ENCODE peak calls at places on chromosomes 13 and 19, in nine cellular contexts. One of them, this sample, is unnamed.
A peak's percentile ranks its signal among the peaks of the same experiment; 100 is the strongest.

GRCh38 chr13:43799191-43799590 is 12.4 kb upstream of the ENOX1 start:
- DNase-seq in CD4-positive, CD25-positive, alpha-beta regulatory T cell: no peak
- DNase-seq in effector memory CD4-positive, alpha-beta T cell: no peak
- DNase-seq in heart left ventricle: no peak
- DNase-seq in lower lobe of right lung: no peak
- DNase-seq in SK-N-SH: no peak
- DNase-seq in PC-9: no peak
- DNase-seq in RWPE2: no peak
- DNase-seq in CD8-positive, alpha-beta T cell: no peak
- DNase-seq in this sample: no peak

GRCh38 chr13:51923983-51924539 is 62.3 kb downstream of the CCDC70 start:
- DNase-seq in CD4-positive, CD25-positive, alpha-beta regulatory T cell: peak; percentile 37
- DNase-seq in effector memory CD4-positive, alpha-beta T cell: no peak
- DNase-seq in heart left ventricle: no peak
- DNase-seq in lower lobe of right lung: no peak
- DNase-seq in SK-N-SH: peak; percentile 40
- DNase-seq in PC-9: no peak
- DNase-seq in RWPE2: no peak
- DNase-seq in CD8-positive, alpha-beta T cell: no peak
- DNase-seq in this sample: no peak

GRCh38 chr19:13796301-13797057 is 1.2 kb downstream of the ZSWIM4 start:
- DNase-seq in CD4-positive, CD25-positive, alpha-beta regulatory T cell: peak; percentile 32
- DNase-seq in effector memory CD4-positive, alpha-beta T cell: no peak
- DNase-seq in heart left ventricle: peak; percentile 84
- DNase-seq in lower lobe of right lung: peak; percentile 64
- DNase-seq in SK-N-SH: peak; percentile 43
- DNase-seq in PC-9: peak; percentile 78
- DNase-seq in RWPE2: peak; percentile 92
- DNase-seq in CD8-positive, alpha-beta T cell: no peak
- DNase-seq in this sample: no peak

GRCh38 chr13:46166221-46166584 is 15.8 kb downstream of the LCP1 start:
- DNase-seq in CD4-positive, CD25-positive, alpha-beta regulatory T cell: no peak
- DNase-seq in effector memory CD4-positive, alpha-beta T cell: no peak
- DNase-seq in heart left ventricle: no peak
- DNase-seq in lower lobe of right lung: no peak
- DNase-seq in SK-N-SH: no peak
- DNase-seq in PC-9: no peak
- DNase-seq in RWPE2: no peak
- DNase-seq in CD8-positive, alpha-beta T cell: no peak
- DNase-seq in this sample: peak; percentile 55

GRCh38 chr13:50375792-50376191 is 360.5 kb downstream of the KCNRG start:
- DNase-seq in CD4-positive, CD25-positive, alpha-beta regulatory T cell: no peak
- DNase-seq in effector memory CD4-positive, alpha-beta T cell: no peak
- DNase-seq in heart left ventricle: no peak
- DNase-seq in lower lobe of right lung: no peak
- DNase-seq in SK-N-SH: no peak
- DNase-seq in PC-9: no peak
- DNase-seq in RWPE2: no peak
- DNase-seq in CD8-positive, alpha-beta T cell: no peak
- DNase-seq in this sample: peak; percentile 61

GRCh38 chr13:110322828-110323171 is 15.7 kb downstream of the COL4A2 start:
- DNase-seq in CD4-positive, CD25-positive, alpha-beta regulatory T cell: no peak
- DNase-seq in effector memory CD4-positive, alpha-beta T cell: no peak
- DNase-seq in heart left ventricle: no peak
- DNase-seq in lower lobe of right lung: no peak
- DNase-seq in SK-N-SH: no peak
- DNase-seq in PC-9: no peak
- DNase-seq in RWPE2: no peak
- DNase-seq in CD8-positive, alpha-beta T cell: no peak
- DNase-seq in this sample: no peak

GRCh38 chr13:26601669-26602068 is 44.2 kb downstream of the WASF3 start:
- DNase-seq in CD4-positive, CD25-positive, alpha-beta regulatory T cell: peak; percentile 18
- DNase-seq in effector memory CD4-positive, alpha-beta T cell: no peak
- DNase-seq in heart left ventricle: no peak
- DNase-seq in lower lobe of right lung: no peak
- DNase-seq in SK-N-SH: peak; percentile 53
- DNase-seq in PC-9: no peak
- DNase-seq in RWPE2: no peak
- DNase-seq in CD8-positive, alpha-beta T cell: no peak
- DNase-seq in this sample: peak; percentile 74

GRCh38 chr19:47158879-47159509 is 28.4 kb downstream of the SAE1 start:
- DNase-seq in CD4-positive, CD25-positive, alpha-beta regulatory T cell: peak; percentile 61
- DNase-seq in effector memory CD4-positive, alpha-beta T cell: peak; percentile 36
- DNase-seq in heart left ventricle: no peak
- DNase-seq in lower lobe of right lung: no peak
- DNase-seq in SK-N-SH: no peak
- DNase-seq in PC-9: no peak
- DNase-seq in RWPE2: no peak
- DNase-seq in CD8-positive, alpha-beta T cell: no peak
- DNase-seq in this sample: no peak

GRCh38 chr13:27533155-27533643 is 82.8 kb upstream of the MTIF3 start:
- DNase-seq in CD4-positive, CD25-positive, alpha-beta regulatory T cell: peak; percentile 41
- DNase-seq in effector memory CD4-positive, alpha-beta T cell: no peak
- DNase-seq in heart left ventricle: peak; percentile 92
- DNase-seq in lower lobe of right lung: peak; percentile 91
- DNase-seq in SK-N-SH: peak; percentile 85
- DNase-seq in PC-9: peak; percentile 81
- DNase-seq in RWPE2: no peak
- DNase-seq in CD8-positive, alpha-beta T cell: peak; percentile 34
- DNase-seq in this sample: peak; percentile 73

GRCh38 chr13:65638572-65639168 is 1591.5 kb downstream of the PCDH9 start:
- DNase-seq in CD4-positive, CD25-positive, alpha-beta regulatory T cell: peak; percentile 1
- DNase-seq in effector memory CD4-positive, alpha-beta T cell: no peak
- DNase-seq in heart left ventricle: no peak
- DNase-seq in lower lobe of right lung: no peak
- DNase-seq in SK-N-SH: peak; percentile 0
- DNase-seq in PC-9: no peak
- DNase-seq in RWPE2: no peak
- DNase-seq in CD8-positive, alpha-beta T cell: no peak
- DNase-seq in this sample: peak; percentile 76

GRCh38 chr19:32203161-32203560 is 142.2 kb upstream of the ZNF507 start:
- DNase-seq in CD4-positive, CD25-positive, alpha-beta regulatory T cell: no peak
- DNase-seq in effector memory CD4-positive, alpha-beta T cell: no peak
- DNase-seq in heart left ventricle: no peak
- DNase-seq in lower lobe of right lung: no peak
- DNase-seq in SK-N-SH: no peak
- DNase-seq in PC-9: no peak
- DNase-seq in RWPE2: no peak
- DNase-seq in CD8-positive, alpha-beta T cell: no peak
- DNase-seq in this sample: no peak

DNA sequence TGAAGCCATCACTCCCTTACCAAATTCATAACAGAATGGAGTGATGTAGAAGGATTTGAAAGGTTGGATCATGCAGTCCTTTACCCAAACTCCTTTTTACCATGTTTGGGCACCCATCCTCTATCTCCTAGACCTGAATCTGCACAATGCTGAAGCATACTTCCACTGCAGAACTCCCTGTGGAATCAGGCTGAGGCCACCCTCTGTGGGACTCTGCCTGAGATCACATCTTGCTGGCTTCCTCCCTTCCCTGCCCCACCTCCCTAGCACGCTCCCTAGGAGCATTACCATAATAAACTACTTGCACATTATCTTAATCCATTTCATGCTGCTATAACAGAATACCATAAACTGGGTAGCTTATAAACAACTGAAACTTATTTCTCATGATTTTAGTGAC is 68.4 kb upstream of the VSTM2B start:
- DNase-seq in CD4-positive, CD25-positive, alpha-beta regulatory T cell: no peak
- DNase-seq in effector memory CD4-positive, alpha-beta T cell: no peak
- DNase-seq in heart left ventricle: no peak
- DNase-seq in lower lobe of right lung: no peak
- DNase-seq in SK-N-SH: no peak
- DNase-seq in PC-9: no peak
- DNase-seq in RWPE2: no peak
- DNase-seq in CD8-positive, alpha-beta T cell: no peak
- DNase-seq in this sample: no peak
- H3K27ac ChIP-seq in CD4-positive, CD25-positive, alpha-beta regulatory T cell: no peak overlapping the region
- H3K27ac ChIP-seq in effector memory CD4-positive, alpha-beta T cell: no peak overlapping the region
- H3K27ac ChIP-seq in heart left ventricle: no peak overlapping the region
- H3K27ac ChIP-seq in lower lobe of right lung: no peak overlapping the region
- H3K27ac ChIP-seq in SK-N-SH: no peak overlapping the region
- H3K27ac ChIP-seq in PC-9: no peak overlapping the region
- H3K27ac ChIP-seq in RWPE2: no peak overlapping the region
- H3K27ac ChIP-seq in CD8-positive, alpha-beta T cell: no peak overlapping the region
- H3K27ac ChIP-seq in this sample: no peak overlapping the region

GRCh38 chr13:98877936-98878335 is 99.9 kb downstream of the DOCK9 start:
- DNase-seq in CD4-positive, CD25-positive, alpha-beta regulatory T cell: no peak
- DNase-seq in effector memory CD4-positive, alpha-beta T cell: no peak
- DNase-seq in heart left ventricle: no peak
- DNase-seq in lower lobe of right lung: no peak
- DNase-seq in SK-N-SH: no peak
- DNase-seq in PC-9: no peak
- DNase-seq in RWPE2: no peak
- DNase-seq in CD8-positive, alpha-beta T cell: no peak
- DNase-seq in this sample: no peak

GRCh38 chr13:98878421-98879126 is 99.3 kb downstream of the DOCK9 start:
- DNase-seq in CD4-positive, CD25-positive, alpha-beta regulatory T cell: no peak
- DNase-seq in effector memory CD4-positive, alpha-beta T cell: no peak
- DNase-seq in heart left ventricle: no peak
- DNase-seq in lower lobe of right lung: no peak
- DNase-seq in SK-N-SH: no peak
- DNase-seq in PC-9: no peak
- DNase-seq in RWPE2: no peak
- DNase-seq in CD8-positive, alpha-beta T cell: no peak
- DNase-seq in this sample: no peak

GRCh38 chr13:98879127-98879520 is 98.7 kb downstream of the DOCK9 start:
- DNase-seq in CD4-positive, CD25-positive, alpha-beta regulatory T cell: no peak
- DNase-seq in effector memory CD4-positive, alpha-beta T cell: no peak
- DNase-seq in heart left ventricle: no peak
- DNase-seq in lower lobe of right lung: no peak
- DNase-seq in SK-N-SH: no peak
- DNase-seq in PC-9: no peak
- DNase-seq in RWPE2: no peak
- DNase-seq in CD8-positive, alpha-beta T cell: no peak
- DNase-seq in this sample: no peak

GRCh38 chr13:98880673-98881072 is 97.2 kb downstream of the DOCK9 start:
- DNase-seq in CD4-positive, CD25-positive, alpha-beta regulatory T cell: no peak
- DNase-seq in effector memory CD4-positive, alpha-beta T cell: no peak
- DNase-seq in heart left ventricle: no peak
- DNase-seq in lower lobe of right lung: no peak
- DNase-seq in SK-N-SH: no peak
- DNase-seq in PC-9: no peak
- DNase-seq in RWPE2: no peak
- DNase-seq in CD8-positive, alpha-beta T cell: no peak
- DNase-seq in this sample: no peak

DNA sequence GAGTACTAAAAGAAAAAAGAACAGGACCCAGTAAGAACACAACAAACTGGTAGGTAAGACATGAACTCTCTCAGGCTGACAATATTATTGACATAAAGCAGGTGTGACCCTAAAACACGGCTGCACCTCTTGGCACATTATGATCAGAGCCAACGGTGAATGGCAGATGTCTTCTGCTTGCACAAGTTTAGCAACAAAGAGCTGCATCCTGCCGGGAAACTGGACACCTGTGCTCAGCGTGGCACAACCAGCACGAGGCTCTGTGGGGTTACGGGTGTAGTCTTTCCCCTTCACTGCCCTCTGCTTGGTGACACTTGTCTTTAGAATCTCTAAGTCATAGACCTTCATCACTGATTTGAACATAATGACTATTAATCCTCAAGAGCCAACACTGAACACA is 97.9 kb downstream of the DOCK9 start:
- DNase-seq in CD4-positive, CD25-positive, alpha-beta regulatory T cell: no peak
- DNase-seq in effector memory CD4-positive, alpha-beta T cell: no peak
- DNase-seq in heart left ventricle: no peak
- DNase-seq in lower lobe of right lung: no peak
- DNase-seq in SK-N-SH: no peak
- DNase-seq in PC-9: no peak
- DNase-seq in RWPE2: no peak
- DNase-seq in CD8-positive, alpha-beta T cell: no peak
- DNase-seq in this sample: no peak
- H3K27ac ChIP-seq in CD4-positive, CD25-positive, alpha-beta regulatory T cell: no peak overlapping the region
- H3K27ac ChIP-seq in effector memory CD4-positive, alpha-beta T cell: no peak overlapping the region
- H3K27ac ChIP-seq in heart left ventricle: no peak overlapping the region
- H3K27ac ChIP-seq in lower lobe of right lung: no peak overlapping the region
- H3K27ac ChIP-seq in SK-N-SH: no peak overlapping the region
- H3K27ac ChIP-seq in PC-9: no peak overlapping the region
- H3K27ac ChIP-seq in RWPE2: no peak overlapping the region
- H3K27ac ChIP-seq in CD8-positive, alpha-beta T cell: no peak overlapping the region
- H3K27ac ChIP-seq in this sample: no peak overlapping the region

DNA sequence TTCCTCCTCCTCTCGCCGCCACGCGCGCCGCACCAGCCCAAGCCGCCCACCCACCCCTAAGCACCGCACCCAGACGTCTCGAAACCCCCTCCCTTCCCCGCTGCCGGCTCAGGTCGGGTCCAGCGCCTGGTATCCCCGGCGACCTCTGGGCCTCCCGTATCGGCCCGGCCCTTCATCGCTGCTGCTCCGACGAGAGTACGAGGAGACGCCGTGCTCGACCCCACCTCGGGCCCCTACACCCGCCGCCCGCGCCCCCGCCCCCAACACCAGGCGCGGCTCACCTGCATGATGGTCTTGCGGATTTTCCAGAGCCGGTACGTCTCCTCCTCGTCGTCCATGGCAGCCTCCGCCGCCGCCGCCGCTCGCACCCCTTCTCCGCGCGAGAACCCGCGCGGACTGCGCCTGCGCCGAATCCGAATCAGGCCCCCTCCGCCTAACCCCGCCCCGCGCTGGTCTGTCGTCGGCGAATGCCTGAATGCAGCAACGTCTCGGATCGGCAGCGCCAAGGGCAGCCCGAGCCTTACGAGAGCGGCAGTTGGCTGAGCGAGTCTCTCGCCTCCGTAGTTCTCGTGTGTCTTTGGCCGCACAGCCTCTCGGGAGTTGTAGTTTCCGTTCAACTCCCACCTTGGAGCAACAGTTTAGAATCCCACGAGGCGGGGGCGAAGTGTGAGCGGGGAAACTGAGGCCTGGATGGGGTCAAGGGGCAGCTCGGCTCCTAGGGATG is at the start of gene POLR2E:
- DNase-seq in CD4-positive, CD25-positive, alpha-beta regulatory T cell: peak; percentile 98
- DNase-seq in effector memory CD4-positive, alpha-beta T cell: peak; percentile 97
- DNase-seq in heart left ventricle: peak; percentile 100
- DNase-seq in lower lobe of right lung: peak; percentile 99
- DNase-seq in SK-N-SH: peak; percentile 98
- DNase-seq in PC-9: peak; percentile 97
- DNase-seq in RWPE2: peak; percentile 95
- DNase-seq in CD8-positive, alpha-beta T cell: peak; percentile 99
- DNase-seq in this sample: peak; percentile 99
- H3K27ac ChIP-seq in CD4-positive, CD25-positive, alpha-beta regulatory T cell: peak within 1 kb of the TSS; percentile 84
- H3K27ac ChIP-seq in effector memory CD4-positive, alpha-beta T cell: peak within 1 kb of the TSS; percentile 90
- H3K27ac ChIP-seq in heart left ventricle: peak within 1 kb of the TSS; percentile 83
- H3K27ac ChIP-seq in lower lobe of right lung: peak within 1 kb of the TSS; percentile 79
- H3K27ac ChIP-seq in SK-N-SH: peak within 1 kb of the TSS; percentile 29
- H3K27ac ChIP-seq in PC-9: no peak within 1 kb of the TSS
- H3K27ac ChIP-seq in RWPE2: peak within 1 kb of the TSS; percentile 51
- H3K27ac ChIP-seq in CD8-positive, alpha-beta T cell: peak within 1 kb of the TSS; percentile 58
- H3K27ac ChIP-seq in this sample: peak within 1 kb of the TSS; percentile 42

DNA sequence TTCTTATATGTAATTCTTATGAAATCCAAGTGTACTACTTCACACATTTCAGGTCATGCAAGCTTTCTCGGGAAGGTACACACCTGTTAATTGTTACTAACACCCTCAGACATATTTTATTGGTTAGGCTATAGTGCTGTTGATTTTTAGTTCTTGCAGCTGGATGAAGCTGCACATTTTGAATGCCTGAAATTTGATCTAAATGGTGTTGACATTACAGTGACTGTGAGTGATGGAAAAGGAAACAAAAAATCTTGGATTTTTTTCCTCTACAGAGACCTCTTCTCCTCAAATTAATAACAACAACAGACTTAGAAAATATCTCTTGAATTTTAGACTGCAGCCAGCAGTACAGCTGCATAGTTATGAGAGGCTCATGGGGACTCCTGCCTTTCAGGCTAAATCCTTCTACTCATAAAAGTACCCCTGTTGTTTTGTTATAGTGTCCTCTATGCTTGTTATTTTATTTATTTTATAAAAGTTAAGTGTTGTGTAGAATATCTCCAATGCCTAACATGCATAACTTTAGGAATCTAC is 500.5 kb upstream of the SPRY2 start:
- DNase-seq in CD4-positive, CD25-positive, alpha-beta regulatory T cell: no peak
- DNase-seq in effector memory CD4-positive, alpha-beta T cell: no peak
- DNase-seq in heart left ventricle: no peak
- DNase-seq in lower lobe of right lung: no peak
- DNase-seq in SK-N-SH: no peak
- DNase-seq in PC-9: no peak
- DNase-seq in RWPE2: no peak
- DNase-seq in CD8-positive, alpha-beta T cell: no peak
- DNase-seq in this sample: no peak
- H3K27ac ChIP-seq in CD4-positive, CD25-positive, alpha-beta regulatory T cell: no peak overlapping the region
- H3K27ac ChIP-seq in effector memory CD4-positive, alpha-beta T cell: no peak overlapping the region
- H3K27ac ChIP-seq in heart left ventricle: peak overlapping the region; percentile 45
- H3K27ac ChIP-seq in lower lobe of right lung: no peak overlapping the region
- H3K27ac ChIP-seq in SK-N-SH: no peak overlapping the region
- H3K27ac ChIP-seq in PC-9: no peak overlapping the region
- H3K27ac ChIP-seq in RWPE2: no peak overlapping the region
- H3K27ac ChIP-seq in CD8-positive, alpha-beta T cell: no peak overlapping the region
- H3K27ac ChIP-seq in this sample: no peak overlapping the region

This sample was measured in Karpas-422.